ENCODE peak calls at places on chromosome 5, in seven cellular contexts. V, Z, P, T, B, Q and Y are unnamed samples.

GRCh38 chr5:104189031-104189430 is 626.4 kb upstream of the NUDT12 start:
- DNase-seq in V (peak), Z (peak), P (no peak), T (no peak), B (no peak), Q (no peak), Y (no peak)

GRCh38 chr5:60488466-60489130 is 211.4 kb downstream of the DEPDC1B start:
- DNase-seq in V (peak), Z (peak), P (no peak), T (no peak), B (no peak), Q (no peak), Y (no peak)

GRCh38 chr5:36696059-36696673 is 89.8 kb downstream of the SLC1A3 start:
- DNase-seq in V (peak), Z (peak), P (peak), T (peak), B (peak), Q (peak), Y (no peak)

GRCh38 chr5:159218595-159219023 is 9.3 kb upstream of the RNF145 start:
- DNase-seq in V (peak), Z (peak), P (no peak), T (no peak), B (no peak), Q (no peak), Y (no peak)

GRCh38 chr5:102341918-102342317 is 45.8 kb upstream of the SLCO4C1 start:
- DNase-seq in V (no peak), Z (no peak), P (no peak), T (no peak), B (no peak), Q (no peak), Y (peak)

GRCh38 chr5:124261133-124261532 is 485.3 kb downstream of the ZNF608 start:
- DNase-seq in V (no peak), Z (no peak), P (no peak), T (no peak), B (no peak), Q (no peak), Y (no peak)

GRCh38 chr5:62093981-62094380 is 212.0 kb upstream of the KIF2A start:
- DNase-seq in V (peak), Z (peak), P (peak), T (no peak), B (peak), Q (no peak), Y (no peak)

GRCh38 chr5:34415559-34416198 is 240.4 kb upstream of the RAI14 start:
- DNase-seq in V (peak), Z (peak), P (no peak), T (no peak), B (no peak), Q (no peak), Y (no peak)

GRCh38 chr5:14258840-14259239 is 115.7 kb downstream of the TRIO start:
- DNase-seq in V (peak), Z (peak), P (no peak), T (no peak), B (no peak), Q (no peak), Y (no peak)

GRCh38 chr5:152066760-152067159 is 142.1 kb upstream of the GLRA1 start:
- DNase-seq in V (no peak), Z (no peak), P (no peak), T (no peak), B (no peak), Q (no peak), Y (no peak)

DNA sequence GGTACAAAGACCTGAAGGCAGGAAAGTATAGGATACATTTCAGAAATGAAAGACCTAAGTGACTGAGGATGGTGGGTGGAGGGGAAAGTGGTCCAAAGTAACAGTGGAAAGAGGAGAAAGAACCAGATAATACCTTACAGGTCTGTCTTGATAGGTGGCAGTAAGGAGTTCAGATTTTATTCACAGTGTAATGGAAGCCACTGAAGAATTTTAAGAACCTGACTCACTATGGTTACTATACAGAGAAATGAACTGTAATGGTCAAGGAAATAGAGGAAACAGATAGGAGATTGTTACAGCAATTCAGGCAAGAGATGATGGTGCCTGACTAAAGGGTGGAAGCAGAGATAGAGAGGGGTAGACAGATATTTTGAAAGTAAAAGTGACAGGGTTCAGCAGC is 46.5 kb downstream of the EPB41L4A start:
- DNase-seq in V (peak), Z (no peak), P (no peak), T (no peak), B (no peak), Q (no peak), Y (no peak)
- TF ChIP-seq CTCF in V (no peak), Z (no peak), P (no peak), T (no peak), B (no peak), Q (no peak), Y (no peak)

GRCh38 chr5:133347039-133347438 is 265.3 kb downstream of the FSTL4 start:
- DNase-seq in V (no peak), Z (no peak), P (no peak), T (no peak), B (no peak), Q (peak), Y (no peak)
- TF ChIP-seq CTCF in V (no peak), Z (no peak), P (peak), T (no peak), B (no peak), Q (peak), Y (peak)

GRCh38 chr5:167587768-167588167 is 703.7 kb upstream of the WWC1 start:
- DNase-seq in V (peak), Z (peak), P (peak), T (no peak), B (no peak), Q (peak), Y (no peak)
- TF ChIP-seq CTCF in V (peak), Z (peak), P (peak), T (no peak), B (no peak), Q (peak), Y (peak)

GRCh38 chr5:140806834-140807775 is at the start of gene PCDHA4:
- DNase-seq in V (peak), Z (no peak), P (peak), T (no peak), B (peak), Q (peak), Y (no peak)
- TF ChIP-seq CTCF in V (peak), Z (peak), P (peak), T (no peak), B (no peak), Q (peak), Y (peak)

GRCh38 chr5:437281-437771 is 5.7 kb upstream of the EXOC3 start:
- DNase-seq in V (no peak), Z (no peak), P (no peak), T (no peak), B (no peak), Q (no peak), Y (no peak)

GRCh38 chr5:435156-435790 is 7.7 kb upstream of the EXOC3 start:
- DNase-seq in V (no peak), Z (no peak), P (no peak), T (no peak), B (no peak), Q (no peak), Y (no peak)

GRCh38 chr5:436641-436975 is 6.4 kb upstream of the EXOC3 start:
- DNase-seq in V (no peak), Z (no peak), P (no peak), T (no peak), B (no peak), Q (no peak), Y (no peak)

GRCh38 chr5:434443-435146 is 8.4 kb upstream of the EXOC3 start:
- DNase-seq in V (no peak), Z (no peak), P (no peak), T (no peak), B (no peak), Q (no peak), Y (no peak)

DNA sequence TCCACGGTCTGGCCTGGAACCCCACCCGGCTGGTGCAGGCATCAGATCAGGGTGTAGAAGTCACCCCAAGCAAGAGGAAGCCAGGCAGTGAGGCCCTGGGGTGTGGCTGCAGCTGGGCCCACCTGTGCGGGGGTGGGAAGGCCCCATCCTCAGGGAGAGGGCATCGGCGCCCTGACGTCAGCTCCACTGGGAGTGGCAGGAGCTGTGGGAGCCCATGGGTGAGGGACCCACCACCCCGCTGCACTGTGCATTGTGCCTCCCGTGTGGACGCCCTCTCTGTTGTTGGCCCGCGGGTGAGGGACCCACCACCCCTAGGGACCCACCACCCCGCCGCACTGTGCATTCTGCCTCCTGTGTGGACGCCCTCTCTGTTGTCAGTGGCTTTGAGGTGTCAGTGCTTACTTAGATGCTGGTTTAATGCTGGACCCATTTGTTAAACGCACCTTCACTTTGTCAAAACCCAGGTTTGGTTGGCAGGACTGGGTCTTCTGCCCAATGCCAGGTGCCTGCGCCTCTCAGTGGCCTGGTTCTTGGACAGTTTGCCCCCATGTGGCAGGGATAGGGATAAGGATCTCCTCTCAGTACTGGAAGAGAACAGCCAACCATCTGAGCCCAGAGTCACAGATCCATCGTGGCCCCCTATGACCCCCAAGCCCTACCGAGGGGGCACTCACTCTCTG is 6.9 kb upstream of the EXOC3 start:
- DNase-seq in V (peak), Z (no peak), P (no peak), T (no peak), B (no peak), Q (peak), Y (no peak)
- TF ChIP-seq CTCF in V (peak), Z (peak), P (peak), T (no peak), B (no peak), Q (peak), Y (peak)

GRCh38 chr5:41641621-41642020 is 131.2 kb upstream of the PLCXD3 start:
- DNase-seq in V (peak), Z (peak), P (no peak), T (no peak), B (no peak), Q (no peak), Y (no peak)
- TF ChIP-seq CTCF in V (peak), Z (peak), P (peak), T (no peak), B (no peak), Q (peak), Y (peak)

GRCh38 chr5:93660677-93661076 is 77.7 kb downstream of the NR2F1 start:
- DNase-seq in V (no peak), Z (no peak), P (no peak), T (no peak), B (no peak), Q (no peak), Y (no peak)

GRCh38 chr5:93665649-93666048 is 75.8 kb downstream of the POU5F2 start:
- DNase-seq in V (no peak), Z (no peak), P (no peak), T (no peak), B (no peak), Q (no peak), Y (no peak)
- TF ChIP-seq CTCF in V (no peak), Z (no peak), P (no peak), T (no peak), B (no peak), Q (no peak), Y (no peak)

DNA sequence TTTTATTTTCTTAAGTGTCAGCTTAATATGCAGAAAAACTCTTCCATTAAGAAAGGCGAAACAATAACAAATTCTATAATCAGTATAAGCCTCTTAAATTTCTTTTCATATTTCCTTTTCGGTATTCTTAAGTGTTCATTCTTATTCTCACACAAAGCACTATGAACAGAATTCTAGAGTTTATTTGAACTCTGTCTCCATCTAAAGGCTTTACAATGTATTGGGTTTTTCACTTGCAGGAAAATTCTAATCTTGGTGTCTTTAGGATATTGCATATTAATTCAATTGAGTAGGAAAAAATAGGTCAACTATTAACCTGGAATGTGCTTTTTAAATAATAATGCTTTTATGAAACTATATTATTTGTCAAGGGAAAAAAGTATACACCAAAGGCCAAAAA is 166.6 kb downstream of the SLF1 start:
- DNase-seq in V (peak), Z (no peak), P (no peak), T (no peak), B (no peak), Q (no peak), Y (no peak)
- TF ChIP-seq CTCF in V (no peak), Z (peak), P (peak), T (no peak), B (no peak), Q (no peak), Y (peak)

GRCh38 chr5:176676361-176676824 is 29.1 kb downstream of the TSPAN17 start:
- DNase-seq in V (peak), Z (peak), P (no peak), T (no peak), B (no peak), Q (peak), Y (no peak)

GRCh38 chr5:176673651-176674583 is 26.6 kb downstream of the TSPAN17 start:
- DNase-seq in V (no peak), Z (no peak), P (no peak), T (no peak), B (no peak), Q (no peak), Y (no peak)

GRCh38 chr5:176677209-176677931 is 30.1 kb downstream of the TSPAN17 start:
- DNase-seq in V (no peak), Z (no peak), P (no peak), T (no peak), B (no peak), Q (peak), Y (no peak)

GRCh38 chr5:176674799-176675198 is 27.5 kb downstream of the TSPAN17 start:
- DNase-seq in V (no peak), Z (no peak), P (no peak), T (no peak), B (no peak), Q (no peak), Y (no peak)

GRCh38 chr5:176675676-176676360 is 28.5 kb downstream of the TSPAN17 start:
- DNase-seq in V (peak), Z (peak), P (peak), T (no peak), B (no peak), Q (peak), Y (no peak)
- TF ChIP-seq CTCF in V (peak), Z (peak), P (peak), T (no peak), B (no peak), Q (peak), Y (no peak)

GRCh38 chr5:77241444-77241843 is 31.0 kb downstream of the PDE8B start:
- DNase-seq in V (no peak), Z (no peak), P (no peak), T (no peak), B (no peak), Q (peak), Y (no peak)

GRCh38 chr5:77235881-77236560 is 25.5 kb downstream of the PDE8B start:
- DNase-seq in V (no peak), Z (no peak), P (no peak), T (no peak), B (no peak), Q (no peak), Y (no peak)

DNA sequence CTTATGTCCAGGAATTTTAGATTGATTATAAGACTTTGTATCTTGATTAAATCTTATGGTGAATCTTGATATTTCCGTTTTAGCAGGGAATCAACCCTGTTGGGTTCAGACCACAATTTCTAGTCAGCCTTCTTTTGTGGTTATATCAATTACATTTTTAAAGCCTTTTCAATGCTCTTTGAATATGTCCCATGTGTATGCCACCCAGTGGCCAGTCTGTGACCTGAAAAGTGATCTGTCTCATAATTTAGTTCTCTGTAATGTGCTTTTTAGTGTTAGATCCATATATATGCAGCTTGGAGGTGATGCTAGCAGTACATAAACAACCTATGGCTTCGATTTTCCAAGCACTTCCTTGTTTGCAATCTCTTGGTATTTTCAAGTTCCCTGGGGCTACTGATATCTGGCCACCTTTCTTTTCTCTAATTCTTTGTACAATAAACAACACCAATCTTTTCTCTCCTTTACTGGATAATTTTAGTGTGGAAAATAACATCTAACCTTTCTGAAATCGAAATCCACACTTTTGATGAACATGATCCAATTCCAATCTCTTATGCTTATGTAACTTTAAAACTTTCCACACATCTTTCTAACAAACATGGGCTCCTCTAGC is 28.8 kb downstream of the PDE8B start:
- DNase-seq in V (peak), Z (peak), P (no peak), T (no peak), B (no peak), Q (peak), Y (no peak)
- TF ChIP-seq CTCF in V (peak), Z (peak), P (peak), T (peak), B (no peak), Q (no peak), Y (peak)